ENCODE peak calls at places on chromosomes 4 and X, in eight cellular contexts. One of them, this sample, is unnamed.

GRCh38 chr4:185424905-185425599 is 712 bp downstream of the UFSP2 start:
- DNase-seq in colonic mucosa: no peak
- DNase-seq in cardiac fibroblast: no peak
- DNase-seq in fibroblast of the aortic adventitia: peak
- DNase-seq in RWPE2: no peak
- DNase-seq in prostate gland: peak
- DNase-seq in transverse colon: no peak
- DNase-seq in neural crest cell: no peak
- DNase-seq in this sample: no peak

GRCh38 chr4:84652478-84652877 is 69.6 kb downstream of the CDS1 start:
- DNase-seq in cardiac fibroblast: no peak
- DNase-seq in prostate gland: peak
- DNase-seq in colonic mucosa: no peak
- DNase-seq in RWPE2: no peak
- DNase-seq in neural crest cell: no peak
- DNase-seq in transverse colon: no peak
- DNase-seq in fibroblast of the aortic adventitia: no peak
- DNase-seq in this sample: no peak

GRCh38 chr4:24560770-24561415 is 23.5 kb downstream of the DHX15 start:
- DNase-seq in prostate gland: no peak
- DNase-seq in transverse colon: no peak
- DNase-seq in fibroblast of the aortic adventitia: peak
- DNase-seq in cardiac fibroblast: no peak
- DNase-seq in neural crest cell: no peak
- DNase-seq in RWPE2: no peak
- DNase-seq in colonic mucosa: no peak
- DNase-seq in this sample: no peak

GRCh38 chr4:5988086-5988845 is 30.0 kb downstream of the C4orf50 start:
- DNase-seq in colonic mucosa: no peak
- DNase-seq in transverse colon: no peak
- DNase-seq in fibroblast of the aortic adventitia: no peak
- DNase-seq in cardiac fibroblast: no peak
- DNase-seq in neural crest cell: no peak
- DNase-seq in RWPE2: no peak
- DNase-seq in prostate gland: no peak
- DNase-seq in this sample: no peak

GRCh38 chr4:74104145-74104544 is 5.2 kb upstream of the CXCL2 start:
- DNase-seq in colonic mucosa: peak
- DNase-seq in cardiac fibroblast: peak
- DNase-seq in prostate gland: no peak
- DNase-seq in transverse colon: peak
- DNase-seq in neural crest cell: no peak
- DNase-seq in RWPE2: no peak
- DNase-seq in fibroblast of the aortic adventitia: peak
- DNase-seq in this sample: no peak

GRCh38 chrX:71198066-71198465 is 25.0 kb upstream of the GJB1 start:
- DNase-seq in fibroblast of the aortic adventitia: no peak
- DNase-seq in cardiac fibroblast: no peak
- DNase-seq in prostate gland: no peak
- DNase-seq in neural crest cell: no peak
- DNase-seq in RWPE2: no peak
- DNase-seq in colonic mucosa: no peak
- DNase-seq in transverse colon: no peak
- DNase-seq in this sample: no peak

GRCh38 chrX:130778773-130779172 is 124.2 kb downstream of the ENOX2 start:
- DNase-seq in prostate gland: no peak
- DNase-seq in cardiac fibroblast: no peak
- DNase-seq in fibroblast of the aortic adventitia: no peak
- DNase-seq in RWPE2: no peak
- DNase-seq in neural crest cell: no peak
- DNase-seq in colonic mucosa: no peak
- DNase-seq in transverse colon: no peak
- DNase-seq in this sample: no peak

GRCh38 chr4:5905714-5906113 is 12.8 kb upstream of the CRMP1 start:
- DNase-seq in prostate gland: no peak
- DNase-seq in fibroblast of the aortic adventitia: no peak
- DNase-seq in colonic mucosa: no peak
- DNase-seq in RWPE2: no peak
- DNase-seq in cardiac fibroblast: no peak
- DNase-seq in transverse colon: no peak
- DNase-seq in neural crest cell: no peak
- DNase-seq in this sample: no peak

GRCh38 chrX:109830704-109831206 is 97.7 kb upstream of the ACSL4 start:
- DNase-seq in colonic mucosa: no peak
- DNase-seq in prostate gland: no peak
- DNase-seq in fibroblast of the aortic adventitia: peak
- DNase-seq in neural crest cell: no peak
- DNase-seq in cardiac fibroblast: peak
- DNase-seq in RWPE2: no peak
- DNase-seq in transverse colon: no peak
- DNase-seq in this sample: no peak

GRCh38 chr4:170007113-170007512 is 19.1 kb downstream of the MFAP3L start:
- DNase-seq in transverse colon: no peak
- DNase-seq in neural crest cell: no peak
- DNase-seq in RWPE2: no peak
- DNase-seq in colonic mucosa: no peak
- DNase-seq in cardiac fibroblast: no peak
- DNase-seq in fibroblast of the aortic adventitia: peak
- DNase-seq in prostate gland: no peak
- DNase-seq in this sample: no peak

GRCh38 chr4:167265231-167265630 is 30.9 kb upstream of the SPOCK3 start:
- DNase-seq in transverse colon: no peak
- DNase-seq in fibroblast of the aortic adventitia: no peak
- DNase-seq in prostate gland: peak
- DNase-seq in RWPE2: no peak
- DNase-seq in cardiac fibroblast: no peak
- DNase-seq in neural crest cell: no peak
- DNase-seq in colonic mucosa: no peak
- DNase-seq in this sample: no peak

GRCh38 chr4:108287834-108288413 is 119.2 kb upstream of the LEF1 start:
- DNase-seq in transverse colon: no peak
- DNase-seq in RWPE2: no peak
- DNase-seq in colonic mucosa: no peak
- DNase-seq in fibroblast of the aortic adventitia: no peak
- DNase-seq in neural crest cell: no peak
- DNase-seq in cardiac fibroblast: no peak
- DNase-seq in prostate gland: no peak
- DNase-seq in this sample: no peak

GRCh38 chr4:102344520-102344954 is 745 bp downstream of the SLC39A8 start:
- DNase-seq in prostate gland: peak
- DNase-seq in fibroblast of the aortic adventitia: peak
- DNase-seq in cardiac fibroblast: no peak
- DNase-seq in RWPE2: peak
- DNase-seq in neural crest cell: peak
- DNase-seq in transverse colon: peak
- DNase-seq in colonic mucosa: no peak
- DNase-seq in this sample: peak

GRCh38 chr4:2800691-2801596 is 8.1 kb downstream of the SH3BP2 start:
- DNase-seq in prostate gland: no peak
- DNase-seq in cardiac fibroblast: peak
- DNase-seq in colonic mucosa: peak
- DNase-seq in transverse colon: peak
- DNase-seq in neural crest cell: peak
- DNase-seq in fibroblast of the aortic adventitia: peak
- DNase-seq in RWPE2: peak
- DNase-seq in this sample: peak

GRCh38 chr4:8893227-8893623 is 21.6 kb upstream of the HMX1 start:
- DNase-seq in fibroblast of the aortic adventitia: no peak
- DNase-seq in transverse colon: no peak
- DNase-seq in neural crest cell: no peak
- DNase-seq in colonic mucosa: no peak
- DNase-seq in cardiac fibroblast: no peak
- DNase-seq in prostate gland: no peak
- DNase-seq in RWPE2: no peak
- DNase-seq in this sample: no peak

GRCh38 chr4:57013529-57014120 is 34.9 kb downstream of the POLR2B start:
- DNase-seq in RWPE2: no peak
- DNase-seq in cardiac fibroblast: no peak
- DNase-seq in fibroblast of the aortic adventitia: no peak
- DNase-seq in prostate gland: no peak
- DNase-seq in colonic mucosa: no peak
- DNase-seq in neural crest cell: no peak
- DNase-seq in transverse colon: no peak
- DNase-seq in this sample: no peak

GRCh38 chr4:102308032-102308799 is 37.1 kb downstream of the SLC39A8 start:
- DNase-seq in cardiac fibroblast: peak
- DNase-seq in RWPE2: no peak
- DNase-seq in fibroblast of the aortic adventitia: peak
- DNase-seq in transverse colon: no peak
- DNase-seq in neural crest cell: no peak
- DNase-seq in prostate gland: no peak
- DNase-seq in colonic mucosa: no peak
- DNase-seq in this sample: no peak

GRCh38 chr4:178633263-178633662 is 1191.0 kb upstream of the AGA start:
- DNase-seq in prostate gland: no peak
- DNase-seq in RWPE2: no peak
- DNase-seq in transverse colon: no peak
- DNase-seq in colonic mucosa: no peak
- DNase-seq in fibroblast of the aortic adventitia: no peak
- DNase-seq in cardiac fibroblast: no peak
- DNase-seq in neural crest cell: no peak
- DNase-seq in this sample: no peak
- TF ChIP-seq CTCF in prostate gland: no peak
- TF ChIP-seq CTCF in RWPE2: peak
- TF ChIP-seq CTCF in transverse colon: no peak
- TF ChIP-seq CTCF in colonic mucosa: no peak
- TF ChIP-seq CTCF in fibroblast of the aortic adventitia: no peak
- TF ChIP-seq CTCF in cardiac fibroblast: no peak
- TF ChIP-seq CTCF in neural crest cell: peak
- TF ChIP-seq CTCF in this sample: no peak

DNA sequence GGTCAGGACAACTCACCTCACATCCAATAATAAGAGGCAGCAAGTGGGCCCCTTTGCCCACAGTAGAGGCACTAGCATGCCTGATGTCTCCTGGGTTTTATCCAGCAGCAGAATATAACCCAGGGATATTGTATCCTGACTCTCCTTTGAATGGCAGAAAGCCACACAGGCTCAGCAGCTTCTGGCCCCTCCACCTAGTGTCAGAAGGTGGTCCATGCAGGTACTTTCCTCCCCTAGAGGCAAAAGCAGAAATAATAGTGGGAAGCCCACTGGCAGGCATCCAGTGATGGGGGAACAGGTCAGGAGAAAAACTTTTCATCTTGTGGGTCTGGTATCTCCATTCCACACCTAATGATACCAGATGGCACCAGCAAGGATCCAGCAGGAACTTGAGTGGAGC is 75.5 kb upstream of the IRS4 start:
- DNase-seq in prostate gland: no peak
- DNase-seq in neural crest cell: no peak
- DNase-seq in colonic mucosa: no peak
- DNase-seq in cardiac fibroblast: no peak
- DNase-seq in fibroblast of the aortic adventitia: no peak
- DNase-seq in transverse colon: no peak
- DNase-seq in RWPE2: no peak
- DNase-seq in this sample: no peak
- TF ChIP-seq CTCF in prostate gland: no peak
- TF ChIP-seq CTCF in neural crest cell: peak
- TF ChIP-seq CTCF in colonic mucosa: no peak
- TF ChIP-seq CTCF in cardiac fibroblast: no peak
- TF ChIP-seq CTCF in fibroblast of the aortic adventitia: no peak
- TF ChIP-seq CTCF in transverse colon: no peak
- TF ChIP-seq CTCF in RWPE2: no peak
- TF ChIP-seq CTCF in this sample: no peak

GRCh38 chrX:139932901-139933796 is at the start of gene ATP11C:
- DNase-seq in RWPE2: peak
- DNase-seq in transverse colon: peak
- DNase-seq in fibroblast of the aortic adventitia: peak
- DNase-seq in cardiac fibroblast: peak
- DNase-seq in prostate gland: peak
- DNase-seq in neural crest cell: peak
- DNase-seq in colonic mucosa: peak
- DNase-seq in this sample: peak
- TF ChIP-seq CTCF in RWPE2: peak
- TF ChIP-seq CTCF in transverse colon: no peak
- TF ChIP-seq CTCF in fibroblast of the aortic adventitia: no peak
- TF ChIP-seq CTCF in cardiac fibroblast: no peak
- TF ChIP-seq CTCF in prostate gland: no peak
- TF ChIP-seq CTCF in neural crest cell: peak
- TF ChIP-seq CTCF in colonic mucosa: no peak
- TF ChIP-seq CTCF in this sample: no peak

DNA sequence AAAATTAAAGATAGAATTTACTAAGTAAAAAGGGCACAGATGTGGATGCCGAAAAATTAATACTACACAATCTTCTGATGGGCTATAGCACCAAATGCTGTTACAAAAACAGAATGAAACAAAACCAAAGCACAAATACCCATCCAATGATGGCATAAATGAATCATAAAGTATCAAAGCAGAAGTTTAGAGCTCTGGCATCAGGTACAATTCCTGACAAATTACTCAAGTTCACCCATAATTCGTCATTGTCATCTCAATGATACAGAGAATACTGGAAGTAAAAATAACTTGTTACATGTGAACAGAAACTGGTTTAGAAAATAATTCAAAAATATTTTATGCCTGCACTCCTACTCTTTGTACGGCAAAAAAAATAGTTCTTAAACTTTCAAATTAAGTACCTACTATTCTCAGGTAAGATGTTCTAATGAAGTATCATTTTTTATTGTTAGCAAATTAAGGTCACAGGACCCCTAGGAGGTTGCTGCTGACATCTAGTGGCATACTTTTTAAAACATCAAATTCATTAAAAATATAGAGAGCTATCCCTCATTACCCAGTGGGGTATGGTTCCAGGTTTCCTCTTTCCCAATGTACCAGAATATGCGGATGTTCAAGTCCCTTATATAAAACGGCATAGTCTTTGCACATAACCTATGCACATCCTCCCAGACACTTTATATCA is 126.1 kb downstream of the INPP4B start:
- DNase-seq in transverse colon: no peak
- DNase-seq in RWPE2: no peak
- DNase-seq in cardiac fibroblast: peak
- DNase-seq in fibroblast of the aortic adventitia: peak
- DNase-seq in prostate gland: no peak
- DNase-seq in colonic mucosa: no peak
- DNase-seq in neural crest cell: no peak
- DNase-seq in this sample: no peak
- TF ChIP-seq CTCF in transverse colon: peak
- TF ChIP-seq CTCF in RWPE2: peak
- TF ChIP-seq CTCF in cardiac fibroblast: peak
- TF ChIP-seq CTCF in fibroblast of the aortic adventitia: peak
- TF ChIP-seq CTCF in prostate gland: no peak
- TF ChIP-seq CTCF in colonic mucosa: peak
- TF ChIP-seq CTCF in neural crest cell: peak
- TF ChIP-seq CTCF in this sample: no peak

GRCh38 chrX:83416273-83416672 is 91.8 kb upstream of the POU3F4 start:
- DNase-seq in transverse colon: no peak
- DNase-seq in RWPE2: no peak
- DNase-seq in prostate gland: no peak
- DNase-seq in neural crest cell: no peak
- DNase-seq in colonic mucosa: no peak
- DNase-seq in cardiac fibroblast: no peak
- DNase-seq in fibroblast of the aortic adventitia: no peak
- DNase-seq in this sample: no peak
- TF ChIP-seq CTCF in transverse colon: no peak
- TF ChIP-seq CTCF in RWPE2: peak
- TF ChIP-seq CTCF in prostate gland: no peak
- TF ChIP-seq CTCF in neural crest cell: peak
- TF ChIP-seq CTCF in colonic mucosa: no peak
- TF ChIP-seq CTCF in cardiac fibroblast: no peak
- TF ChIP-seq CTCF in fibroblast of the aortic adventitia: peak
- TF ChIP-seq CTCF in this sample: no peak

This sample was measured in CD14-positive monocyte.